ENCODE peak calls at places on chromosome 14, in ten cellular contexts. One of them, this sample, is unnamed.

GRCh38 chr14:74763803-74764531 is 851 bp downstream of the YLPM1 start:
- DNase-seq in nucleus accumbens: peak; percentile 22
- DNase-seq in BE2C: peak; percentile 11
- DNase-seq in T-helper 2 cell: no peak
- DNase-seq in endothelial cell: no peak
- DNase-seq in progenitor cell of endocrine pancreas: no peak
- DNase-seq in NCI-H1092 treated with DMSO at 0.1 percent for 48 hours: no peak
- DNase-seq in RWPE2: no peak
- DNase-seq in fibroblast of mammary gland: peak; percentile 22
- DNase-seq in left cardiac atrium: no peak
- DNase-seq in this sample: no peak

GRCh38 chr14:77979666-77980351 is 179.9 kb downstream of the ADCK1 start:
- DNase-seq in nucleus accumbens: peak; percentile 24
- DNase-seq in BE2C: peak; percentile 53
- DNase-seq in T-helper 2 cell: no peak
- DNase-seq in endothelial cell: peak; percentile 45
- DNase-seq in progenitor cell of endocrine pancreas: no peak
- DNase-seq in NCI-H1092 treated with DMSO at 0.1 percent for 48 hours: no peak
- DNase-seq in RWPE2: no peak
- DNase-seq in fibroblast of mammary gland: peak; percentile 64
- DNase-seq in left cardiac atrium: no peak
- DNase-seq in this sample: peak; percentile 52

GRCh38 chr14:102554835-102555819 is 37.3 kb upstream of the RCOR1 start:
- DNase-seq in nucleus accumbens: no peak
- DNase-seq in BE2C: peak; percentile 60
- DNase-seq in T-helper 2 cell: peak; percentile 49
- DNase-seq in endothelial cell: peak; percentile 44
- DNase-seq in progenitor cell of endocrine pancreas: peak; percentile 31
- DNase-seq in NCI-H1092 treated with DMSO at 0.1 percent for 48 hours: peak; percentile 62
- DNase-seq in RWPE2: no peak
- DNase-seq in fibroblast of mammary gland: no peak
- DNase-seq in left cardiac atrium: peak; percentile 60
- DNase-seq in this sample: no peak

GRCh38 chr14:32329146-32329545 is at the start of gene AKAP6:
- DNase-seq in nucleus accumbens: peak; percentile 80
- DNase-seq in BE2C: peak; percentile 48
- DNase-seq in T-helper 2 cell: no peak
- DNase-seq in endothelial cell: no peak
- DNase-seq in progenitor cell of endocrine pancreas: no peak
- DNase-seq in NCI-H1092 treated with DMSO at 0.1 percent for 48 hours: no peak
- DNase-seq in RWPE2: no peak
- DNase-seq in fibroblast of mammary gland: peak; percentile 18
- DNase-seq in left cardiac atrium: no peak
- DNase-seq in this sample: peak; percentile 70

GRCh38 chr14:69044965-69045555 is 66.0 kb upstream of the ACTN1 start:
- DNase-seq in nucleus accumbens: no peak
- DNase-seq in BE2C: no peak
- DNase-seq in T-helper 2 cell: no peak
- DNase-seq in endothelial cell: no peak
- DNase-seq in progenitor cell of endocrine pancreas: no peak
- DNase-seq in NCI-H1092 treated with DMSO at 0.1 percent for 48 hours: no peak
- DNase-seq in RWPE2: no peak
- DNase-seq in fibroblast of mammary gland: peak; percentile 87
- DNase-seq in left cardiac atrium: peak; percentile 63
- DNase-seq in this sample: no peak

GRCh38 chr14:29724991-29725390 is 202.7 kb downstream of the PRKD1 start:
- DNase-seq in nucleus accumbens: no peak
- DNase-seq in BE2C: no peak
- DNase-seq in T-helper 2 cell: no peak
- DNase-seq in endothelial cell: no peak
- DNase-seq in progenitor cell of endocrine pancreas: peak; percentile 14
- DNase-seq in NCI-H1092 treated with DMSO at 0.1 percent for 48 hours: peak; percentile 49
- DNase-seq in RWPE2: no peak
- DNase-seq in fibroblast of mammary gland: peak; percentile 60
- DNase-seq in left cardiac atrium: no peak
- DNase-seq in this sample: no peak

GRCh38 chr14:38316922-38317321 is 61.0 kb upstream of the CLEC14A start:
- DNase-seq in nucleus accumbens: no peak
- DNase-seq in BE2C: no peak
- DNase-seq in T-helper 2 cell: no peak
- DNase-seq in endothelial cell: no peak
- DNase-seq in progenitor cell of endocrine pancreas: no peak
- DNase-seq in NCI-H1092 treated with DMSO at 0.1 percent for 48 hours: no peak
- DNase-seq in RWPE2: no peak
- DNase-seq in fibroblast of mammary gland: no peak
- DNase-seq in left cardiac atrium: no peak
- DNase-seq in this sample: no peak

GRCh38 chr14:64760146-64760755 is 56.0 kb downstream of the PLEKHG3 start:
- DNase-seq in nucleus accumbens: no peak
- DNase-seq in BE2C: peak; percentile 71
- DNase-seq in T-helper 2 cell: peak; percentile 57
- DNase-seq in endothelial cell: peak; percentile 79
- DNase-seq in progenitor cell of endocrine pancreas: peak; percentile 57
- DNase-seq in NCI-H1092 treated with DMSO at 0.1 percent for 48 hours: peak; percentile 33
- DNase-seq in RWPE2: peak; percentile 76
- DNase-seq in fibroblast of mammary gland: peak; percentile 45
- DNase-seq in left cardiac atrium: peak; percentile 59
- DNase-seq in this sample: no peak

GRCh38 chr14:97266653-97267052 is 469.5 kb downstream of the VRK1 start:
- DNase-seq in nucleus accumbens: no peak
- DNase-seq in BE2C: no peak
- DNase-seq in T-helper 2 cell: no peak
- DNase-seq in endothelial cell: no peak
- DNase-seq in progenitor cell of endocrine pancreas: peak; percentile 15
- DNase-seq in NCI-H1092 treated with DMSO at 0.1 percent for 48 hours: no peak
- DNase-seq in RWPE2: no peak
- DNase-seq in fibroblast of mammary gland: peak; percentile 62
- DNase-seq in left cardiac atrium: no peak
- DNase-seq in this sample: no peak

GRCh38 chr14:20802341-20803084 is at the start of gene RNASE1:
- DNase-seq in nucleus accumbens: peak; percentile 81
- DNase-seq in BE2C: no peak
- DNase-seq in T-helper 2 cell: no peak
- DNase-seq in endothelial cell: no peak
- DNase-seq in progenitor cell of endocrine pancreas: no peak
- DNase-seq in NCI-H1092 treated with DMSO at 0.1 percent for 48 hours: no peak
- DNase-seq in RWPE2: no peak
- DNase-seq in fibroblast of mammary gland: peak; percentile 10
- DNase-seq in left cardiac atrium: peak; percentile 74
- DNase-seq in this sample: peak; percentile 47

GRCh38 chr14:55249423-55249822 is 21.8 kb upstream of the FBXO34 start:
- DNase-seq in nucleus accumbens: no peak
- DNase-seq in BE2C: no peak
- DNase-seq in T-helper 2 cell: no peak
- DNase-seq in endothelial cell: no peak
- DNase-seq in progenitor cell of endocrine pancreas: no peak
- DNase-seq in NCI-H1092 treated with DMSO at 0.1 percent for 48 hours: no peak
- DNase-seq in RWPE2: no peak
- DNase-seq in fibroblast of mammary gland: peak; percentile 81
- DNase-seq in left cardiac atrium: no peak
- DNase-seq in this sample: no peak

GRCh38 chr14:92794547-92794941 is 439 bp downstream of the GOLGA5 start:
- DNase-seq in nucleus accumbens: no peak
- DNase-seq in BE2C: peak; percentile 51
- DNase-seq in T-helper 2 cell: no peak
- DNase-seq in endothelial cell: peak; percentile 16
- DNase-seq in progenitor cell of endocrine pancreas: no peak
- DNase-seq in NCI-H1092 treated with DMSO at 0.1 percent for 48 hours: no peak
- DNase-seq in RWPE2: no peak
- DNase-seq in fibroblast of mammary gland: peak; percentile 20
- DNase-seq in left cardiac atrium: peak; percentile 27
- DNase-seq in this sample: no peak

GRCh38 chr14:73696466-73697390 is 17.5 kb downstream of the PNMA1 start:
- DNase-seq in nucleus accumbens: no peak
- DNase-seq in BE2C: no peak
- DNase-seq in T-helper 2 cell: no peak
- DNase-seq in endothelial cell: no peak
- DNase-seq in progenitor cell of endocrine pancreas: no peak
- DNase-seq in NCI-H1092 treated with DMSO at 0.1 percent for 48 hours: no peak
- DNase-seq in RWPE2: no peak
- DNase-seq in fibroblast of mammary gland: peak; percentile 90
- DNase-seq in left cardiac atrium: no peak
- DNase-seq in this sample: no peak

GRCh38 chr14:99907761-99908652 is 114.8 kb downstream of the EML1 start:
- DNase-seq in nucleus accumbens: no peak
- DNase-seq in BE2C: no peak
- DNase-seq in T-helper 2 cell: no peak
- DNase-seq in endothelial cell: no peak
- DNase-seq in progenitor cell of endocrine pancreas: no peak
- DNase-seq in NCI-H1092 treated with DMSO at 0.1 percent for 48 hours: no peak
- DNase-seq in RWPE2: no peak
- DNase-seq in fibroblast of mammary gland: no peak
- DNase-seq in left cardiac atrium: no peak
- DNase-seq in this sample: no peak

GRCh38 chr14:34569750-34570149 is 30.2 kb upstream of the EAPP start:
- DNase-seq in nucleus accumbens: no peak
- DNase-seq in BE2C: no peak
- DNase-seq in T-helper 2 cell: no peak
- DNase-seq in endothelial cell: no peak
- DNase-seq in progenitor cell of endocrine pancreas: no peak
- DNase-seq in NCI-H1092 treated with DMSO at 0.1 percent for 48 hours: no peak
- DNase-seq in RWPE2: no peak
- DNase-seq in fibroblast of mammary gland: peak; percentile 59
- DNase-seq in left cardiac atrium: no peak
- DNase-seq in this sample: no peak

GRCh38 chr14:67371247-67372148 is 11.4 kb downstream of the EIF2S1 start:
- DNase-seq in nucleus accumbens: no peak
- DNase-seq in BE2C: no peak
- DNase-seq in T-helper 2 cell: no peak
- DNase-seq in endothelial cell: no peak
- DNase-seq in progenitor cell of endocrine pancreas: no peak
- DNase-seq in NCI-H1092 treated with DMSO at 0.1 percent for 48 hours: no peak
- DNase-seq in RWPE2: no peak
- DNase-seq in fibroblast of mammary gland: peak; percentile 9
- DNase-seq in left cardiac atrium: no peak
- DNase-seq in this sample: no peak

GRCh38 chr14:70943838-70944237 is 36.6 kb downstream of the PCNX1 start:
- DNase-seq in nucleus accumbens: no peak
- DNase-seq in BE2C: no peak
- DNase-seq in T-helper 2 cell: no peak
- DNase-seq in endothelial cell: no peak
- DNase-seq in progenitor cell of endocrine pancreas: no peak
- DNase-seq in NCI-H1092 treated with DMSO at 0.1 percent for 48 hours: no peak
- DNase-seq in RWPE2: no peak
- DNase-seq in fibroblast of mammary gland: no peak
- DNase-seq in left cardiac atrium: no peak
- DNase-seq in this sample: no peak

GRCh38 chr14:35304812-35305462 is 12.8 kb downstream of the PSMA6 start:
- DNase-seq in nucleus accumbens: no peak
- DNase-seq in BE2C: no peak
- DNase-seq in T-helper 2 cell: no peak
- DNase-seq in endothelial cell: no peak
- DNase-seq in progenitor cell of endocrine pancreas: no peak
- DNase-seq in NCI-H1092 treated with DMSO at 0.1 percent for 48 hours: no peak
- DNase-seq in RWPE2: no peak
- DNase-seq in fibroblast of mammary gland: no peak
- DNase-seq in left cardiac atrium: no peak
- DNase-seq in this sample: no peak